ENCODE peak calls at places on chromosomes 4 and X, in eight cellular contexts. One of them, this sample, is unnamed.

GRCh38 chr4:6338175-6338950 is 68.7 kb downstream of the WFS1 start:
- DNase-seq in activated CD4-positive, alpha-beta T cell treated with anti-CD3 and anti-CD28 coated beads, Interleukin-2, amount 50 U/mL, for 1 hour: no peak
- DNase-seq in LHCN-M2: no peak
- DNase-seq in CD8-positive, alpha-beta T cell: no peak
- DNase-seq in GM19239: no peak
- DNase-seq in C1 segment of cervical spinal cord: no peak
- DNase-seq in activated CD8-positive, alpha-beta memory T cell treated with anti-CD3 and anti-CD28 coated beads for 1 hour: no peak
- DNase-seq in T-helper 9 cell: no peak
- DNase-seq in this sample: no peak

GRCh38 chr4:158768577-158769174 is at the start of gene FNIP2:
- DNase-seq in activated CD4-positive, alpha-beta T cell treated with anti-CD3 and anti-CD28 coated beads, Interleukin-2, amount 50 U/mL, for 1 hour: peak; percentile 70
- DNase-seq in C1 segment of cervical spinal cord: peak; percentile 85
- DNase-seq in T-helper 9 cell: peak; percentile 68
- DNase-seq in CD8-positive, alpha-beta T cell: peak; percentile 70
- DNase-seq in activated CD8-positive, alpha-beta memory T cell treated with anti-CD3 and anti-CD28 coated beads for 1 hour: peak; percentile 34
- DNase-seq in GM19239: peak; percentile 73
- DNase-seq in LHCN-M2: peak; percentile 57
- DNase-seq in this sample: peak; percentile 80

GRCh38 chr4:104879854-104880253 is 266.8 kb upstream of the TET2 start:
- DNase-seq in C1 segment of cervical spinal cord: no peak
- DNase-seq in LHCN-M2: no peak
- DNase-seq in activated CD8-positive, alpha-beta memory T cell treated with anti-CD3 and anti-CD28 coated beads for 1 hour: no peak
- DNase-seq in activated CD4-positive, alpha-beta T cell treated with anti-CD3 and anti-CD28 coated beads, Interleukin-2, amount 50 U/mL, for 1 hour: no peak
- DNase-seq in CD8-positive, alpha-beta T cell: no peak
- DNase-seq in GM19239: no peak
- DNase-seq in T-helper 9 cell: no peak
- DNase-seq in this sample: no peak

GRCh38 chrX:105706041-105706440 is 116.3 kb upstream of the NRK start:
- DNase-seq in activated CD4-positive, alpha-beta T cell treated with anti-CD3 and anti-CD28 coated beads, Interleukin-2, amount 50 U/mL, for 1 hour: no peak
- DNase-seq in LHCN-M2: peak; percentile 24
- DNase-seq in T-helper 9 cell: no peak
- DNase-seq in activated CD8-positive, alpha-beta memory T cell treated with anti-CD3 and anti-CD28 coated beads for 1 hour: no peak
- DNase-seq in GM19239: no peak
- DNase-seq in CD8-positive, alpha-beta T cell: no peak
- DNase-seq in C1 segment of cervical spinal cord: no peak
- DNase-seq in this sample: no peak

GRCh38 chrX:23754664-23755063 is 11.6 kb upstream of the ACOT9 start:
- DNase-seq in activated CD8-positive, alpha-beta memory T cell treated with anti-CD3 and anti-CD28 coated beads for 1 hour: no peak
- DNase-seq in LHCN-M2: no peak
- DNase-seq in GM19239: no peak
- DNase-seq in CD8-positive, alpha-beta T cell: no peak
- DNase-seq in T-helper 9 cell: no peak
- DNase-seq in activated CD4-positive, alpha-beta T cell treated with anti-CD3 and anti-CD28 coated beads, Interleukin-2, amount 50 U/mL, for 1 hour: no peak
- DNase-seq in C1 segment of cervical spinal cord: no peak
- DNase-seq in this sample: no peak

GRCh38 chrX:38170556-38170955 is 50.1 kb downstream of the SRPX start:
- DNase-seq in activated CD4-positive, alpha-beta T cell treated with anti-CD3 and anti-CD28 coated beads, Interleukin-2, amount 50 U/mL, for 1 hour: no peak
- DNase-seq in C1 segment of cervical spinal cord: no peak
- DNase-seq in T-helper 9 cell: no peak
- DNase-seq in CD8-positive, alpha-beta T cell: no peak
- DNase-seq in GM19239: no peak
- DNase-seq in activated CD8-positive, alpha-beta memory T cell treated with anti-CD3 and anti-CD28 coated beads for 1 hour: no peak
- DNase-seq in LHCN-M2: no peak
- DNase-seq in this sample: no peak

GRCh38 chr4:90137545-90137944 is 10.4 kb downstream of the CCSER1 start:
- DNase-seq in CD8-positive, alpha-beta T cell: no peak
- DNase-seq in T-helper 9 cell: no peak
- DNase-seq in activated CD4-positive, alpha-beta T cell treated with anti-CD3 and anti-CD28 coated beads, Interleukin-2, amount 50 U/mL, for 1 hour: no peak
- DNase-seq in LHCN-M2: no peak
- DNase-seq in C1 segment of cervical spinal cord: no peak
- DNase-seq in activated CD8-positive, alpha-beta memory T cell treated with anti-CD3 and anti-CD28 coated beads for 1 hour: no peak
- DNase-seq in GM19239: no peak
- DNase-seq in this sample: no peak

GRCh38 chrX:47380268-47380667 is 9.9 kb downstream of the ZNF157 start:
- DNase-seq in activated CD8-positive, alpha-beta memory T cell treated with anti-CD3 and anti-CD28 coated beads for 1 hour: peak; percentile 50
- DNase-seq in CD8-positive, alpha-beta T cell: peak; percentile 86
- DNase-seq in T-helper 9 cell: peak; percentile 56
- DNase-seq in LHCN-M2: no peak
- DNase-seq in activated CD4-positive, alpha-beta T cell treated with anti-CD3 and anti-CD28 coated beads, Interleukin-2, amount 50 U/mL, for 1 hour: peak; percentile 60
- DNase-seq in C1 segment of cervical spinal cord: no peak
- DNase-seq in GM19239: no peak
- DNase-seq in this sample: no peak

GRCh38 chr4:148634476-148634875 is 192.3 kb upstream of the NR3C2 start:
- DNase-seq in T-helper 9 cell: no peak
- DNase-seq in LHCN-M2: peak; percentile 74
- DNase-seq in activated CD8-positive, alpha-beta memory T cell treated with anti-CD3 and anti-CD28 coated beads for 1 hour: no peak
- DNase-seq in GM19239: no peak
- DNase-seq in CD8-positive, alpha-beta T cell: no peak
- DNase-seq in C1 segment of cervical spinal cord: no peak
- DNase-seq in activated CD4-positive, alpha-beta T cell treated with anti-CD3 and anti-CD28 coated beads, Interleukin-2, amount 50 U/mL, for 1 hour: no peak
- DNase-seq in this sample: no peak

GRCh38 chr4:10582059-10582686 is 102.4 kb downstream of the CLNK start:
- DNase-seq in activated CD8-positive, alpha-beta memory T cell treated with anti-CD3 and anti-CD28 coated beads for 1 hour: no peak
- DNase-seq in activated CD4-positive, alpha-beta T cell treated with anti-CD3 and anti-CD28 coated beads, Interleukin-2, amount 50 U/mL, for 1 hour: no peak
- DNase-seq in CD8-positive, alpha-beta T cell: no peak
- DNase-seq in GM19239: no peak
- DNase-seq in T-helper 9 cell: no peak
- DNase-seq in C1 segment of cervical spinal cord: no peak
- DNase-seq in LHCN-M2: peak; percentile 57
- DNase-seq in this sample: peak; percentile 5

GRCh38 chr4:39353478-39354177 is 12.5 kb downstream of the RFC1 start:
- DNase-seq in GM19239: peak; percentile 52
- DNase-seq in LHCN-M2: peak; percentile 46
- DNase-seq in C1 segment of cervical spinal cord: no peak
- DNase-seq in CD8-positive, alpha-beta T cell: no peak
- DNase-seq in T-helper 9 cell: no peak
- DNase-seq in activated CD8-positive, alpha-beta memory T cell treated with anti-CD3 and anti-CD28 coated beads for 1 hour: no peak
- DNase-seq in activated CD4-positive, alpha-beta T cell treated with anti-CD3 and anti-CD28 coated beads, Interleukin-2, amount 50 U/mL, for 1 hour: no peak
- DNase-seq in this sample: no peak

GRCh38 chr4:143185253-143186107 is 763 bp downstream of the USP38 start:
- DNase-seq in T-helper 9 cell: no peak
- DNase-seq in CD8-positive, alpha-beta T cell: peak; percentile 13
- DNase-seq in GM19239: no peak
- DNase-seq in activated CD8-positive, alpha-beta memory T cell treated with anti-CD3 and anti-CD28 coated beads for 1 hour: peak; percentile 1
- DNase-seq in C1 segment of cervical spinal cord: peak; percentile 55
- DNase-seq in LHCN-M2: peak; percentile 27
- DNase-seq in activated CD4-positive, alpha-beta T cell treated with anti-CD3 and anti-CD28 coated beads, Interleukin-2, amount 50 U/mL, for 1 hour: no peak
- DNase-seq in this sample: peak; percentile 46

GRCh38 chrX:38800981-38801845 is at the start of gene MID1IP1:
- DNase-seq in C1 segment of cervical spinal cord: peak; percentile 86
- DNase-seq in activated CD8-positive, alpha-beta memory T cell treated with anti-CD3 and anti-CD28 coated beads for 1 hour: no peak
- DNase-seq in GM19239: peak; percentile 27
- DNase-seq in activated CD4-positive, alpha-beta T cell treated with anti-CD3 and anti-CD28 coated beads, Interleukin-2, amount 50 U/mL, for 1 hour: peak; percentile 71
- DNase-seq in LHCN-M2: peak; percentile 90
- DNase-seq in T-helper 9 cell: peak; percentile 68
- DNase-seq in CD8-positive, alpha-beta T cell: peak; percentile 86
- DNase-seq in this sample: peak; percentile 67